ENCODE peak calls at places on chromosomes 6 and 20, in ten cellular contexts. L is omental fat pad, R is lower leg skin, U is foreskin fibroblast, Q is colonic mucosa, D is MCF 10A, N is heart right ventricle, X is lower lobe of right lung, W is mammary epithelial cell, M is neural crest cell. O is an unnamed sample.

GRCh38 chr6:47306887-47307286 is 2.8 kb downstream of the TNFRSF21 start:
- DNase-seq in L (no peak), R (no peak), U (no peak), Q (no peak), D (no peak), N (no peak), X (no peak), W (peak), M (no peak), O (no peak)

GRCh38 chr6:4270001-4270400 is 134.6 kb upstream of the ECI2 start:
- DNase-seq in L (no peak), R (no peak), U (no peak), Q (no peak), D (no peak), N (no peak), X (no peak), W (no peak), M (no peak), O (no peak)

GRCh38 chr6:140101818-140102217 is 727.4 kb upstream of the CITED2 start:
- DNase-seq in L (no peak), R (no peak), U (no peak), Q (no peak), D (no peak), N (no peak), X (no peak), W (no peak), M (no peak), O (no peak)

GRCh38 chr20:3781153-3781910 is at the start of gene SPEF1:
- DNase-seq in L (no peak), R (peak), U (peak), Q (peak), D (peak), N (peak), X (peak), W (peak), M (peak), O (peak)

GRCh38 chr6:53306819-53307347 is 41.9 kb downstream of the ELOVL5 start:
- DNase-seq in L (no peak), R (no peak), U (no peak), Q (no peak), D (peak), N (no peak), X (no peak), W (peak), M (no peak), O (peak)

GRCh38 chr6:143405381-143406154 is 44.9 kb downstream of the ADAT2 start:
- DNase-seq in L (no peak), R (no peak), U (peak), Q (no peak), D (peak), N (no peak), X (no peak), W (peak), M (no peak), O (no peak)

GRCh38 chr6:3960754-3961361 is 111.7 kb downstream of the FAM50B start:
- DNase-seq in L (no peak), R (no peak), U (peak), Q (no peak), D (no peak), N (no peak), X (no peak), W (peak), M (no peak), O (no peak)

GRCh38 chr6:40112350-40112749 is 178.1 kb upstream of the MOCS1 start:
- DNase-seq in L (no peak), R (no peak), U (no peak), Q (no peak), D (peak), N (no peak), X (no peak), W (no peak), M (no peak), O (no peak)

GRCh38 chr6:126156973-126157372 is 170.6 kb downstream of the TRMT11 start:
- DNase-seq in L (no peak), R (no peak), U (no peak), Q (no peak), D (no peak), N (no peak), X (no peak), W (no peak), M (no peak), O (peak)

GRCh38 chr6:62775427-62776022 is 435.7 kb upstream of the FKBP1C start:
- DNase-seq in L (no peak), R (no peak), U (no peak), Q (no peak), D (peak), N (no peak), X (no peak), W (peak), M (no peak), O (no peak)
- TF ChIP-seq CTCF in L (no peak), R (no peak), U (peak), Q (peak), D (peak), N (peak), X (peak), W (peak), M (peak), O (peak)

GRCh38 chr20:59253779-59254319 is 46.6 kb upstream of the EDN3 start:
- DNase-seq in L (no peak), R (no peak), U (no peak), Q (no peak), D (peak), N (no peak), X (no peak), W (no peak), M (no peak), O (no peak)
- TF ChIP-seq CTCF in L (no peak), R (no peak), U (no peak), Q (no peak), D (no peak), N (no peak), X (no peak), W (no peak), M (no peak), O (no peak)

GRCh38 chr20:63544958-63545516 is 2.5 kb downstream of the SRMS start:
- DNase-seq in L (no peak), R (no peak), U (no peak), Q (peak), D (peak), N (no peak), X (no peak), W (peak), M (no peak), O (peak)
- TF ChIP-seq CTCF in L (no peak), R (no peak), U (no peak), Q (no peak), D (no peak), N (no peak), X (no peak), W (no peak), M (no peak), O (no peak)

GRCh38 chr6:161417712-161418457 is 144.0 kb upstream of the AGPAT4 start:
- DNase-seq in L (no peak), R (no peak), U (no peak), Q (no peak), D (peak), N (peak), X (no peak), W (no peak), M (no peak), O (no peak)
- TF ChIP-seq CTCF in L (no peak), R (no peak), U (no peak), Q (no peak), D (no peak), N (no peak), X (no peak), W (no peak), M (no peak), O (peak)

GRCh38 chr6:124714728-124715127 is 247.5 kb upstream of the RNF217 start:
- DNase-seq in L (no peak), R (no peak), U (no peak), Q (no peak), D (peak), N (no peak), X (no peak), W (no peak), M (no peak), O (no peak)
- TF ChIP-seq CTCF in L (no peak), R (no peak), U (no peak), Q (no peak), D (no peak), N (no peak), X (no peak), W (no peak), M (no peak), O (no peak)

GRCh38 chr20:6829510-6830116 is 62.1 kb downstream of the BMP2 start:
- DNase-seq in L (no peak), R (no peak), U (no peak), Q (no peak), D (peak), N (no peak), X (no peak), W (peak), M (no peak), O (no peak)
- TF ChIP-seq CTCF in L (no peak), R (no peak), U (no peak), Q (no peak), D (peak), N (no peak), X (no peak), W (peak), M (peak), O (no peak)

GRCh38 chr6:56616967-56617366 is 25.7 kb downstream of the DST start:
- DNase-seq in L (no peak), R (no peak), U (no peak), Q (no peak), D (no peak), N (no peak), X (no peak), W (no peak), M (no peak), O (no peak)

GRCh38 chr6:56620229-56620868 is 22.3 kb downstream of the DST start:
- DNase-seq in L (no peak), R (no peak), U (no peak), Q (no peak), D (no peak), N (peak), X (no peak), W (no peak), M (no peak), O (no peak)

GRCh38 chr6:56613247-56613851 is 29.3 kb downstream of the DST start:
- DNase-seq in L (no peak), R (no peak), U (no peak), Q (no peak), D (no peak), N (no peak), X (no peak), W (no peak), M (no peak), O (no peak)

GRCh38 chr6:56618050-56618449 is 24.6 kb downstream of the DST start:
- DNase-seq in L (no peak), R (no peak), U (no peak), Q (no peak), D (no peak), N (no peak), X (no peak), W (no peak), M (no peak), O (no peak)
- TF ChIP-seq CTCF in L (no peak), R (no peak), U (peak), Q (no peak), D (peak), N (no peak), X (no peak), W (peak), M (peak), O (no peak)

O was measured in Calu3.